ENCODE peak calls at places on chromosome 3, in four cellular contexts. Q, Z, B and F are unnamed samples.

GRCh38 chr3:46349484-46350261 is 4.2 kb upstream of the CCR2 start:
- DNase-seq in Z (no peak), Q (no peak), B (no peak), F (no peak)

GRCh38 chr3:113952921-113953320 is 5.1 kb downstream of the ZDHHC23 start:
- DNase-seq in Z (no peak), B (no peak), Q (no peak), F (no peak)

GRCh38 chr3:134315286-134316106 is 58.8 kb downstream of the AMOTL2 start:
- DNase-seq in B (no peak), Q (peak), Z (peak), F (peak)

GRCh38 chr3:5016218-5017161 is 37.3 kb downstream of the BHLHE40 start:
- DNase-seq in Z (peak), B (no peak), Q (no peak), F (peak)

GRCh38 chr3:156509209-156510174 is 45.4 kb downstream of the SSR3 start:
- DNase-seq in Z (peak), Q (no peak), B (no peak), F (peak)

GRCh38 chr3:67710396-67710795 is 56.0 kb upstream of the SUCLG2 start:
- DNase-seq in Z (no peak), Q (no peak), B (no peak), F (no peak)

GRCh38 chr3:72461787-72462186 is 386.5 kb downstream of the SHQ1 start:
- DNase-seq in Z (no peak), Q (no peak), B (no peak), F (no peak)

GRCh38 chr3:31664031-31664430 is 131.3 kb downstream of the STT3B start:
- DNase-seq in Z (no peak), B (no peak), Q (no peak), F (no peak)

GRCh38 chr3:123755508-123755907 is 128.6 kb downstream of the MYLK start:
- DNase-seq in Z (no peak), B (no peak), Q (no peak), F (no peak)

GRCh38 chr3:46849098-46849631 is 14.1 kb downstream of the MYL3 start:
- DNase-seq in Q (no peak), B (no peak), Z (no peak), F (no peak)

GRCh38 chr3:187709155-187709554 is 6.8 kb upstream of the RTP2 start:
- DNase-seq in B (no peak), Q (peak), Z (no peak), F (peak)

GRCh38 chr3:73734376-73734775 is 109.6 kb upstream of the PDZRN3 start:
- DNase-seq in B (no peak), Z (no peak), Q (no peak), F (no peak)

GRCh38 chr3:112293368-112294321 is at the start of gene SLC9C1:
- DNase-seq in B (no peak), Q (peak), Z (peak), F (peak)

GRCh38 chr3:183818706-183819624 is 6.4 kb downstream of the MAP6D1 start:
- DNase-seq in Z (no peak), B (no peak), Q (no peak), F (no peak)

GRCh38 chr3:170760174-170760526 is 109.8 kb downstream of the RPL22L1 start:
- DNase-seq in Z (peak), B (no peak), Q (no peak), F (no peak)

GRCh38 chr3:61239871-61240270 is 11.4 kb downstream of the FHIT start:
- DNase-seq in Z (no peak), Q (no peak), B (no peak), F (no peak)

GRCh38 chr3:156291269-156292123 is 171.1 kb downstream of the KCNAB1 start:
- DNase-seq in Q (peak), B (no peak), Z (peak), F (peak)

GRCh38 chr3:105786241-105786640 is 82.6 kb downstream of the CBLB start:
- DNase-seq in B (no peak), Z (no peak), Q (no peak), F (no peak)

GRCh38 chr3:105781871-105782270 is 86.9 kb downstream of the CBLB start:
- DNase-seq in Q (no peak), B (no peak), Z (peak), F (peak)

GRCh38 chr3:105785790-105786189 is 83.0 kb downstream of the CBLB start:
- DNase-seq in B (no peak), Z (no peak), Q (no peak), F (no peak)

GRCh38 chr3:105786988-105787387 is 81.8 kb downstream of the CBLB start:
- DNase-seq in B (no peak), Z (no peak), Q (no peak), F (no peak)

GRCh38 chr3:105783631-105784030 is 85.2 kb downstream of the CBLB start:
- DNase-seq in B (no peak), Q (no peak), Z (no peak), F (no peak)
- H2AK5ac ChIP-seq in B (no peak), Q (no peak), Z (no peak), F (no peak)

GRCh38 chr3:129632056-129632455 is 25.6 kb upstream of the PLXND1 start:
- DNase-seq in Z (no peak), B (no peak), Q (no peak), F (no peak)
- H2BK5ac ChIP-seq in Z (no peak), B (no peak), Q (no peak), F (no peak)

DNA sequence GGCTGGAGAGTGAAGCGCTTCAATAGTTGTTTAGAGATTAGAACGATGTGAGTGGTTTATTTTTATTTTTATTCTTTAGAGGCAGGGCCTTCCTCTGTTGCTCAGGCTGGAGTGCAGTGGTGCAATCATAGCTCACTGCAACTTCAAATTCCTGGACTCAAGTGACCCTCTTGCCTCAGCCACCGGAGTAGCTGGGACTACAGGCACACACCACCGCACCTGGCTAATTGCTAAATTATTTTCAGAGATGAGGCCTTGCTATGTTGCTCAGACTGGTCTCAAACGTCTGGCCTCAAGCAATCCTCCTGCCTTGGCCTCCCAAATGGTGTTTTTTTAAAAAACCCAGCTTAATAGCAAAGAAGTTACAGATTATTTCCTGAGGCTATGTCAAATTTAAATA is 29.0 kb downstream of the PPARG start:
- DNase-seq in B (no peak), Q (no peak), Z (no peak), F (no peak)
- H4K5ac ChIP-seq in B (no peak), Q (no peak), Z (no peak), F (no peak)

DNA sequence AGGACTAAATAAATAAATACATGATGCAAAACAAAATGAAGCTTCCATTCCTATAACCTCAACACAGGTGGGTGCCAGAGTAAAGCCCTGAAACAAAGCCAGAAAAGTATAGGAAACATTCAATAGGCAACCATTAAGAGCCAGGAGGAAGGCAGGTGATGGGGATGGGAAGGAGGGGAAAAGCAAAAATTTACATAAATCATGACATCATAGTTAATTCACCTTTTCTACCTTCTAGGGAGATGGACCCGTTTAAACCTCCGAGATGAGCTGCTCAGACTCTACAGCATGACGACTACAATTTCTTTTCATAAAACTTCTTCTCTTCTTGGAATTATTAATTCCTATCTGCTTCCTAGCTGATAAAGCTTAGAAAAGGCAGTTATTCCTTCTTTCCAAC is 27.9 kb downstream of the TM4SF4 start:
- DNase-seq in B (no peak), Q (no peak), Z (no peak), F (no peak)
- H2AK5ac ChIP-seq in B (no peak), Q (no peak), Z (no peak), F (no peak)